ENCODE peak calls at places on chromosomes 7 and 10, in six cellular contexts. One of them, this sample, is unnamed.

GRCh38 chr7:41508755-41509154 is 194.1 kb downstream of the INHBA start:
- DNase-seq in Peyer's patch: no peak
- DNase-seq in suprapubic skin: no peak
- DNase-seq in body of pancreas: no peak
- DNase-seq in tibial nerve: no peak
- DNase-seq in A549: no peak
- DNase-seq in this sample: no peak

GRCh38 chr10:131175891-131176290 is 135.6 kb downstream of the TCERG1L start:
- DNase-seq in Peyer's patch: no peak
- DNase-seq in body of pancreas: no peak
- DNase-seq in suprapubic skin: no peak
- DNase-seq in A549: no peak
- DNase-seq in tibial nerve: no peak
- DNase-seq in this sample: no peak

GRCh38 chr7:44967571-44968446 is 11.0 kb downstream of the MYO1G start:
- DNase-seq in body of pancreas: peak; percentile 71
- DNase-seq in Peyer's patch: no peak
- DNase-seq in suprapubic skin: peak; percentile 50
- DNase-seq in tibial nerve: no peak
- DNase-seq in A549: peak; percentile 57
- DNase-seq in this sample: peak; percentile 30

GRCh38 chr7:48251766-48252165 is 80.5 kb downstream of the ABCA13 start:
- DNase-seq in body of pancreas: no peak
- DNase-seq in tibial nerve: no peak
- DNase-seq in Peyer's patch: no peak
- DNase-seq in suprapubic skin: no peak
- DNase-seq in A549: no peak
- DNase-seq in this sample: no peak

GRCh38 chr7:112079122-112079521 is 127.1 kb downstream of the DOCK4 start:
- DNase-seq in Peyer's patch: no peak
- DNase-seq in body of pancreas: no peak
- DNase-seq in A549: no peak
- DNase-seq in tibial nerve: no peak
- DNase-seq in suprapubic skin: no peak
- DNase-seq in this sample: no peak

GRCh38 chr7:20152511-20152910 is 64.7 kb downstream of the MACC1 start:
- DNase-seq in body of pancreas: no peak
- DNase-seq in suprapubic skin: no peak
- DNase-seq in tibial nerve: no peak
- DNase-seq in Peyer's patch: no peak
- DNase-seq in A549: no peak
- DNase-seq in this sample: no peak

GRCh38 chr7:20064974-20065862 is 152.0 kb downstream of the MACC1 start:
- DNase-seq in Peyer's patch: no peak
- DNase-seq in body of pancreas: no peak
- DNase-seq in tibial nerve: no peak
- DNase-seq in A549: peak; percentile 4
- DNase-seq in suprapubic skin: no peak
- DNase-seq in this sample: no peak

GRCh38 chr7:135238112-135238744 is 4.6 kb downstream of the STRA8 start:
- DNase-seq in Peyer's patch: no peak
- DNase-seq in suprapubic skin: no peak
- DNase-seq in A549: peak; percentile 46
- DNase-seq in body of pancreas: no peak
- DNase-seq in tibial nerve: no peak
- DNase-seq in this sample: peak; percentile 47

GRCh38 chr7:8442295-8442813 is 8.9 kb downstream of the NXPH1 start:
- DNase-seq in A549: no peak
- DNase-seq in body of pancreas: no peak
- DNase-seq in tibial nerve: no peak
- DNase-seq in suprapubic skin: no peak
- DNase-seq in Peyer's patch: no peak
- DNase-seq in this sample: no peak

GRCh38 chr7:124497209-124497608 is 268.4 kb downstream of the GPR37 start:
- DNase-seq in tibial nerve: no peak
- DNase-seq in suprapubic skin: no peak
- DNase-seq in body of pancreas: peak; percentile 52
- DNase-seq in A549: no peak
- DNase-seq in Peyer's patch: no peak
- DNase-seq in this sample: no peak

GRCh38 chr7:149196151-149196704 is 882 bp downstream of the ZNF282 start:
- DNase-seq in tibial nerve: no peak
- DNase-seq in body of pancreas: no peak
- DNase-seq in A549: peak; percentile 18
- DNase-seq in Peyer's patch: no peak
- DNase-seq in suprapubic skin: no peak
- DNase-seq in this sample: peak; percentile 54

GRCh38 chr10:52883996-52884871 is 111.7 kb upstream of the MBL2 start:
- DNase-seq in A549: peak; percentile 68
- DNase-seq in suprapubic skin: no peak
- DNase-seq in body of pancreas: peak; percentile 35
- DNase-seq in Peyer's patch: no peak
- DNase-seq in tibial nerve: no peak
- DNase-seq in this sample: peak; percentile 68

GRCh38 chr10:14468726-14469125 is 138.0 kb upstream of the FRMD4A start:
- DNase-seq in suprapubic skin: no peak
- DNase-seq in tibial nerve: no peak
- DNase-seq in A549: no peak
- DNase-seq in Peyer's patch: no peak
- DNase-seq in body of pancreas: no peak
- DNase-seq in this sample: no peak

GRCh38 chr10:70715853-70716795 is 43.8 kb downstream of the ADAMTS14 start:
- DNase-seq in tibial nerve: no peak
- DNase-seq in A549: peak; percentile 19
- DNase-seq in suprapubic skin: no peak
- DNase-seq in body of pancreas: no peak
- DNase-seq in Peyer's patch: no peak
- DNase-seq in this sample: no peak

GRCh38 chr10:79488303-79488702 is 24.0 kb upstream of the EIF5AL1 start:
- DNase-seq in body of pancreas: peak; percentile 46
- DNase-seq in A549: peak; percentile 63
- DNase-seq in suprapubic skin: peak; percentile 86
- DNase-seq in Peyer's patch: no peak
- DNase-seq in tibial nerve: peak; percentile 67
- DNase-seq in this sample: no peak

GRCh38 chr10:129873351-129873750 is 90.7 kb downstream of the EBF3 start:
- DNase-seq in Peyer's patch: no peak
- DNase-seq in tibial nerve: no peak
- DNase-seq in suprapubic skin: no peak
- DNase-seq in body of pancreas: no peak
- DNase-seq in A549: no peak
- DNase-seq in this sample: no peak

GRCh38 chr10:102714621-102715455 is at the start of gene SFXN2:
- DNase-seq in Peyer's patch: no peak
- DNase-seq in body of pancreas: peak; percentile 69
- DNase-seq in suprapubic skin: peak; percentile 80
- DNase-seq in A549: no peak
- DNase-seq in tibial nerve: no peak
- DNase-seq in this sample: peak; percentile 70
- TF ChIP-seq POLR2A in Peyer's patch: no peak
- TF ChIP-seq POLR2A in body of pancreas: peak; percentile 90
- TF ChIP-seq POLR2A in suprapubic skin: no peak
- TF ChIP-seq POLR2A in A549: peak; percentile 58
- TF ChIP-seq POLR2A in tibial nerve: no peak
- TF ChIP-seq POLR2A in this sample: peak; percentile 74

GRCh38 chr7:101020444-101020843 is 563 bp downstream of the MUC17 start:
- DNase-seq in tibial nerve: no peak
- DNase-seq in A549: no peak
- DNase-seq in suprapubic skin: no peak
- DNase-seq in body of pancreas: no peak
- DNase-seq in Peyer's patch: peak; percentile 67
- DNase-seq in this sample: no peak

GRCh38 chr7:101012931-101013330 is 7.0 kb upstream of the MUC17 start:
- DNase-seq in body of pancreas: no peak
- DNase-seq in A549: no peak
- DNase-seq in suprapubic skin: no peak
- DNase-seq in tibial nerve: no peak
- DNase-seq in Peyer's patch: no peak
- DNase-seq in this sample: no peak

GRCh38 chr7:101018271-101019167 is 1.4 kb upstream of the MUC17 start:
- DNase-seq in A549: peak; percentile 18
- DNase-seq in suprapubic skin: no peak
- DNase-seq in tibial nerve: no peak
- DNase-seq in body of pancreas: no peak
- DNase-seq in Peyer's patch: peak; percentile 58
- DNase-seq in this sample: no peak

GRCh38 chr7:101015626-101016025 is 4.3 kb upstream of the MUC17 start:
- DNase-seq in body of pancreas: no peak
- DNase-seq in Peyer's patch: no peak
- DNase-seq in A549: no peak
- DNase-seq in tibial nerve: no peak
- DNase-seq in suprapubic skin: no peak
- DNase-seq in this sample: no peak

DNA sequence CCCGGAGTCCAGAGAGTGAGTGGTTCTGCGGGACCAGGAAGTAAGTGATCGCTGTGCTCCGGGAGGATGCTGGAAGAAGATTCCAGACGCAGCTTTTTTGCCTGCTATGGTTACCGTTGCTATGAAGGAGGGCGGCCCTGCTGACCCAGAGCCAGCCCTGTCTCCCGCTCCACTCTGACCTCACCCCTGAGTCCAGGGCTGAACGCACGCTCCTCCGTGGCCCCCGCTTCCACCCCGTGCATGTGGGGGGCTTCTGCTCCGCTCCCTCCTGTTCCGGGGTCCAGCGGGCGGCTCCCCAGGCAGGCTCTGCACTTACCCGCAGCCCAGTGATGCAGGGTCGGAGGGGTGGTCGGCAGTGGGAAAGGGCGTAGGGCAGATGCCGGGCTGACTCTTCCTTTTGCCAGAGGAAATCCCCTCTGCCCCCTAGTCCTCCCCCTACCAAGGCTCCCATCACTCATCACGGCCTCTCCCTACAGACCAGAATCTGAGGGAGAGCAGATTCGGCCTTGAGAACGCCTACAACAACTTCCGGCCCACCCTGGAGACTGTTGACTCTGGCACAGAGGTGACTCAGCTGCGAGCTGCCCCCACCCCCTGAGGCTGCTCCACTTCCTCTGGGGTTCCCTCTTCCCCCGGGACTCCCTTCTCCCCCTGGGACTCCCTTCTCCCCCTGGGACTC is 2.6 kb upstream of the MUC17 start:
- DNase-seq in Peyer's patch: peak; percentile 87
- DNase-seq in suprapubic skin: peak; percentile 86
- DNase-seq in A549: peak; percentile 93
- DNase-seq in tibial nerve: no peak
- DNase-seq in body of pancreas: peak; percentile 47
- DNase-seq in this sample: peak; percentile 68
- TF ChIP-seq POLR2A in Peyer's patch: no peak
- TF ChIP-seq POLR2A in suprapubic skin: no peak
- TF ChIP-seq POLR2A in A549: no peak
- TF ChIP-seq POLR2A in tibial nerve: no peak
- TF ChIP-seq POLR2A in body of pancreas: no peak
- TF ChIP-seq POLR2A in this sample: no peak

DNA sequence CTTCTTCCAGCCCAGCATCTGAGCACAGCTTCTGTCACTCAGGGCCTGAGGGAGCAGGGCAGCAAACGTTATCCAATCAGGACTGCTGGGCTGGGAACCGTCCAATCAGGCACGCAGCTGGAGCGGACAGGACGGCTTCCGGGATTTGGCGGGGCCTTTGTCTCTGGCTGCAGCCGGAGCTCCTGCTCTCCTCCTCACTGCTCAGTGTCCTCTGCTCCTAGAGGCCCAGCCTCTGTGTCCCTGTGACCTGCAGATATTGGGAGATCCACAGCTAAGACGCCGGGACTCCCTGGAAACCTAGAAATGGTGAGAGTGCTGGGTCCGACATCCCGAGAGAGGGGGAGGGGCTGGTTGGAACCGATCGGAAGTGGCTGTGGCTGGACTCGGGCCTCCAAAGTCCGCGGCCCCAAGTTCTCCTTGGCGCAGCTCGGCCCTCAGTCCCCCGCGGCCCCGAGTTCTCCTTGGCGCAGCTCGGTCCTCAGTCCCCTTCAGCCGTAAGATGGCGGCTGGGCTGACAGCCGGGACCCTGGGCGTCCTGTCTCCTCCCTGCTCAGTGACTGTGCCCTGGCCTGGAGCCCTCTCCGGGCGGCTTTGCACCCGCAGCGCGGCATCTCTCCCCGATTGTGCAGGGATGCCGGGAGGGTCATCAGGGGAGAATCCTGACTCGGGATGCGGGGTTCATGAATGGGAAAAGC is at the start of gene ZNF107:
- DNase-seq in tibial nerve: peak; percentile 83
- DNase-seq in body of pancreas: peak; percentile 92
- DNase-seq in A549: peak; percentile 95
- DNase-seq in suprapubic skin: peak; percentile 95
- DNase-seq in Peyer's patch: peak; percentile 82
- DNase-seq in this sample: peak; percentile 92
- TF ChIP-seq POLR2A in tibial nerve: peak; percentile 60
- TF ChIP-seq POLR2A in body of pancreas: peak; percentile 67
- TF ChIP-seq POLR2A in A549: peak; percentile 53
- TF ChIP-seq POLR2A in suprapubic skin: peak; percentile 69
- TF ChIP-seq POLR2A in Peyer's patch: no peak
- TF ChIP-seq POLR2A in this sample: peak; percentile 86

GRCh38 chr10:100175873-100176272 is 10.0 kb downstream of the ERLIN1 start:
- DNase-seq in Peyer's patch: no peak
- DNase-seq in A549: no peak
- DNase-seq in suprapubic skin: no peak
- DNase-seq in tibial nerve: no peak
- DNase-seq in body of pancreas: no peak
- DNase-seq in this sample: no peak

GRCh38 chr10:100173035-100173434 is 12.8 kb downstream of the ERLIN1 start:
- DNase-seq in suprapubic skin: no peak
- DNase-seq in body of pancreas: no peak
- DNase-seq in Peyer's patch: no peak
- DNase-seq in A549: no peak
- DNase-seq in tibial nerve: no peak
- DNase-seq in this sample: no peak

GRCh38 chr10:100172349-100172748 is 13.5 kb downstream of the ERLIN1 start:
- DNase-seq in A549: no peak
- DNase-seq in tibial nerve: no peak
- DNase-seq in suprapubic skin: no peak
- DNase-seq in Peyer's patch: no peak
- DNase-seq in body of pancreas: no peak
- DNase-seq in this sample: no peak

DNA sequence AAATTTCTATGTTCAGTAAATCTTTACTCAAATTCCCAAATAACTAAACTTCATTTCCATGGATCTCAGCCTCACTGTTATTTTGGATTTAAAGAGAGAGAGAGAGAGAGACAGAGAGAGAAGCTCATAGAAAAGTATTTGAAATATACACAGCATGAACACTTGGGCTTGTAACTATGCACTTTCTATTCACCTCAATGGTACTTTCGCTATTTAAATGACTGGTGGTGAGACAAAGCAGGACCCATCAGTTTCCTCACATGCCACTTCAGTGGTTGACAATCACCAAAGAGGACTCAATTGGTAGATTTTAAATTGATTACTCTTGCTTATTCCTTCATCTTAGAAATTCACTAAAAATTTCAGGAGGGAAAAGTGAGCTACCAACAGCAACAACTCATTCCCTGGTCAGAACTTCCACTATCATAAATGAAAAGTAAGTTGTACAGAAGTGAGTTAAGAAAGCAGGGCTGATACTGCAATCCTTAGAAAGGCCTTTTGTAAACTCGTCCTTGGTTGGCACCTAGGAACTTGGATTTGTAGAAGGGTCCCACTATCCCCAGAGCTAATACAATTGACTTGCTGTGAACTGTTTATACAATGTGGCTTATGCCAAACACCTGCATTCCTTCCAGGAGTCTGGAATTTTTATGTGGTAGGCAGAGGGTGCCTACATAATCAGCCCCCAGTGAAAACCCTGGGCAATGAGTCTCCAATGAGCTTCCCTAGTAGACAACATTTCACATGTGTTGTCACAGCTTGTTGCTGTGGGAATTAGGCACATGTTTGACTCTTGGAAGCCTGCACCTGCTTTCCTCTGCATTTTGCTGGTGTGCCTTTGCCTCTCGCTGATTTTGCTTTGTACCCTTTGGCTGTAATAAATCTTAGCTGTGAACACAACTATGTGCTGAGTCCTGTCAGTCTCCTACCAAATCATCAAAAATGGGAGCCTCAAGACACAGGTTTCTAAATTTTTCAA is 10.8 kb downstream of the ERLIN1 start:
- DNase-seq in tibial nerve: no peak
- DNase-seq in A549: no peak
- DNase-seq in Peyer's patch: no peak
- DNase-seq in suprapubic skin: no peak
- DNase-seq in body of pancreas: peak; percentile 49
- DNase-seq in this sample: no peak
- TF ChIP-seq POLR2A in tibial nerve: no peak
- TF ChIP-seq POLR2A in A549: no peak
- TF ChIP-seq POLR2A in Peyer's patch: no peak
- TF ChIP-seq POLR2A in suprapubic skin: no peak
- TF ChIP-seq POLR2A in body of pancreas: no peak
- TF ChIP-seq POLR2A in this sample: no peak